ENCODE peak calls at places on chromosomes 1 and 21, in six cellular contexts. V is neural progenitor cell, C is prostate gland, R is sigmoid colon, Y is GM23338, N is fibroblast of lung. D is an unnamed sample.

GRCh38 chr1:207952617-207953542 is 42.0 kb upstream of the CD34 start:
- DNase-seq in V (no peak), C (no peak), R (no peak), Y (no peak), N (no peak), D (no peak)

GRCh38 chr1:18871401-18872070 is 12.1 kb upstream of the TAS1R2 start:
- DNase-seq in V (no peak), C (no peak), R (no peak), Y (no peak), N (no peak), D (no peak)

GRCh38 chr1:62142550-62142949 is 52.1 kb upstream of the L1TD1 start:
- DNase-seq in V (peak; percentile 69), C (no peak), R (no peak), Y (peak; percentile 83), N (peak; percentile 4), D (peak; percentile 22)

GRCh38 chr1:64135501-64136245 is 67.8 kb upstream of the UBE2U start:
- DNase-seq in V (no peak), C (no peak), R (no peak), Y (no peak), N (peak; percentile 15), D (no peak)

GRCh38 chr1:221693087-221693486 is 48.8 kb downstream of the DUSP10 start:
- DNase-seq in V (no peak), C (no peak), R (no peak), Y (peak; percentile 79), N (no peak), D (peak; percentile 16)

GRCh38 chr1:4702927-4703326 is 48.5 kb downstream of the AJAP1 start:
- DNase-seq in V (no peak), C (no peak), R (no peak), Y (no peak), N (peak; percentile 56), D (no peak)

GRCh38 chr1:242426271-242426905 is 98.1 kb downstream of the PLD5 start:
- DNase-seq in V (no peak), C (no peak), R (no peak), Y (no peak), N (no peak), D (no peak)

GRCh38 chr1:34013136-34013535 is 149.3 kb downstream of the HMGB4 start:
- DNase-seq in V (no peak), C (no peak), R (no peak), Y (no peak), N (no peak), D (no peak)

GRCh38 chr1:59678065-59678808 is 136.5 kb upstream of the HOOK1 start:
- DNase-seq in V (peak; percentile 75), C (no peak), R (no peak), Y (peak; percentile 67), N (peak; percentile 36), D (no peak)

GRCh38 chr1:161801955-161802354 is 35.8 kb downstream of the ATF6 start:
- DNase-seq in V (peak; percentile 16), C (no peak), R (peak; percentile 84), Y (peak; percentile 46), N (peak; percentile 33), D (no peak)

GRCh38 chr1:63632110-63632509 is 38.9 kb downstream of the PGM1 start:
- DNase-seq in V (no peak), C (no peak), R (no peak), Y (no peak), N (no peak), D (no peak)

GRCh38 chr1:37809942-37810341 is 1.9 kb upstream of the YRDC start:
- DNase-seq in V (no peak), C (no peak), R (no peak), Y (no peak), N (no peak), D (no peak)

GRCh38 chr1:237390798-237391197 is 348.8 kb downstream of the RYR2 start:
- DNase-seq in V (no peak), C (no peak), R (no peak), Y (no peak), N (no peak), D (no peak)

GRCh38 chr1:7469255-7469938 is 301.7 kb upstream of the VAMP3 start:
- DNase-seq in V (no peak), C (no peak), R (no peak), Y (no peak), N (peak; percentile 90), D (no peak)

GRCh38 chr1:62800825-62801306 is 16.9 kb downstream of the ATG4C start:
- DNase-seq in V (no peak), C (no peak), R (no peak), Y (no peak), N (peak; percentile 12), D (no peak)

GRCh38 chr21:45532826-45533730 is 9.2 kb downstream of the SLC19A1 start:
- DNase-seq in V (no peak), C (no peak), R (peak; percentile 59), Y (no peak), N (no peak), D (no peak)

GRCh38 chr1:201436461-201436860 is 14.9 kb upstream of the TNNI1 start:
- DNase-seq in V (peak; percentile 55), C (no peak), R (no peak), Y (peak; percentile 78), N (no peak), D (no peak)

GRCh38 chr1:233081686-233082085 is 131.3 kb downstream of the NTPCR start:
- DNase-seq in V (no peak), C (no peak), R (no peak), Y (no peak), N (peak; percentile 43), D (no peak)

GRCh38 chr1:39574646-39575045 is 1.9 kb downstream of the PABPC4 start:
- DNase-seq in V (no peak), C (peak; percentile 22), R (no peak), Y (no peak), N (peak; percentile 19), D (no peak)

GRCh38 chr1:3142236-3142635 is 73.2 kb downstream of the PRDM16 start:
- DNase-seq in V (no peak), C (no peak), R (no peak), Y (no peak), N (no peak), D (no peak)
- H3K27me3 ChIP-seq in V (no peaks in the 10 kb centered on the region), C (peaks cover 15% of the 10 kb centered on the region), R (peaks cover 85% of the 10 kb centered on the region), Y (no peaks in the 10 kb centered on the region), N (no peaks in the 10 kb centered on the region), D (no peaks in the 10 kb centered on the region)

GRCh38 chr1:26321315-26322041 is 3.7 kb downstream of the CD52 start:
- DNase-seq in V (peak; percentile 90), C (peak; percentile 88), R (peak; percentile 96), Y (peak; percentile 91), N (peak; percentile 70), D (peak; percentile 71)
- H3K4me3 ChIP-seq in V (no peak overlapping the region), C (no peak overlapping the region), R (no peak overlapping the region), Y (no peak overlapping the region), N (no peak overlapping the region), D (no peak overlapping the region)

GRCh38 chr1:150532860-150533259 is 16.3 kb upstream of the ADAMTSL4 start:
- DNase-seq in V (no peak), C (no peak), R (no peak), Y (no peak), N (peak; percentile 43), D (no peak)
- H3K4me1 ChIP-seq in V (peaks cover 4% of the 10 kb centered on the region), C (no peaks in the 10 kb centered on the region), R (peaks cover 13% of the 10 kb centered on the region), Y (peaks cover 2% of the 10 kb centered on the region), N (peaks cover 12% of the 10 kb centered on the region), D (no peaks in the 10 kb centered on the region)

GRCh38 chr1:41365320-41365633 is 4.0 kb downstream of the FOXO6 start:
- DNase-seq in V (no peak), C (no peak), R (no peak), Y (no peak), N (no peak), D (no peak)
- H3K27me3 ChIP-seq in V (peaks cover 68% of the 10 kb centered on the region), C (no peaks in the 10 kb centered on the region), R (no peaks in the 10 kb centered on the region), Y (peaks cover 75% of the 10 kb centered on the region), N (peaks cover 56% of the 10 kb centered on the region), D (peaks cover 23% of the 10 kb centered on the region)

GRCh38 chr1:21570528-21570875 is 61.3 kb downstream of the ALPL start:
- DNase-seq in V (no peak), C (no peak), R (no peak), Y (no peak), N (no peak), D (no peak)
- H3K4me3 ChIP-seq in V (no peak overlapping the region), C (no peak overlapping the region), R (no peak overlapping the region), Y (no peak overlapping the region), N (no peak overlapping the region), D (no peak overlapping the region)

GRCh38 chr1:172906778-172907592 is 143.8 kb downstream of the TNFSF18 start:
- DNase-seq in V (no peak), C (no peak), R (no peak), Y (no peak), N (peak; percentile 96), D (no peak)

GRCh38 chr1:172902861-172903381 is 147.8 kb downstream of the TNFSF18 start:
- DNase-seq in V (no peak), C (no peak), R (no peak), Y (no peak), N (peak; percentile 92), D (no peak)

GRCh38 chr1:172907834-172908326 is 142.9 kb downstream of the TNFSF18 start:
- DNase-seq in V (no peak), C (no peak), R (no peak), Y (no peak), N (no peak), D (no peak)

GRCh38 chr1:172903581-172904220 is 147.0 kb downstream of the TNFSF18 start:
- DNase-seq in V (no peak), C (no peak), R (no peak), Y (no peak), N (peak; percentile 88), D (no peak)

DNA sequence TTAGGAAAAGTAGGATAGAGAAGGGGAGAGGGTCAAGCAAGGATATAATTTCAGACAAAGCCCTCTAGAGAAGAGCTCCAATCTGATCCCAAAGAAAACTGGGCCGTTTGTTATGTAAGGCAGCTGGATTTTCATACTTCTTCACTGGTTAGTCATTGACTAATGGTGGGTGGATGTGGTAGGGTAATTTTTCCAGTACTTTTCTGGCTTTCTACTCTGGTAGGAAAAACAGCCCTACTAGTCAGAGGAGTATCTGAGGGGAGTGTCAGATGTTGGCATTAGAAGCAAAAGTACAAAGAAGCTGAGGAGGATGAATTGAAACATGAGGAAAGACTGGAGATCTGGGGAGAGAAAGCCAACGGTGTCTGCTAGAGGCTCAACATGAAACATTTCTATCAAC is 145.3 kb downstream of the TNFSF18 start:
- DNase-seq in V (no peak), C (no peak), R (no peak), Y (no peak), N (peak; percentile 91), D (no peak)
- H3K4me1 ChIP-seq in V (no peaks in the 10 kb centered on the region), C (no peaks in the 10 kb centered on the region), R (no peaks in the 10 kb centered on the region), Y (no peaks in the 10 kb centered on the region), N (peaks cover 42% of the 10 kb centered on the region), D (no peaks in the 10 kb centered on the region)

GRCh38 chr1:6163973-6164617 is 16.0 kb downstream of the CHD5 start:
- DNase-seq in V (no peak), C (no peak), R (no peak), Y (no peak), N (no peak), D (no peak)
- H3K27me3 ChIP-seq in V (no peaks in the 10 kb centered on the region), C (peaks cover 7% of the 10 kb centered on the region), R (no peaks in the 10 kb centered on the region), Y (no peaks in the 10 kb centered on the region), N (no peaks in the 10 kb centered on the region), D (no peaks in the 10 kb centered on the region)